ENCODE peak calls at places on chromosomes 4 and X, in ten cellular contexts. T, W, D, M, O, E, A, N, Z and L are unnamed samples.

GRCh38 chr4:176034498-176034897 is 31.1 kb upstream of the WDR17 start:
- DNase-seq in O (no peak), N (peak), W (peak), E (no peak), Z (peak), A (peak), D (peak), M (peak), T (peak), L (no peak)

GRCh38 chr4:95080969-95081368 is 323.2 kb downstream of the BMPR1B start:
- DNase-seq in N (no peak), M (no peak), E (no peak), Z (no peak), T (no peak), O (no peak), W (no peak), A (no peak), D (no peak), L (no peak)

GRCh38 chrX:15985937-15986336 is 131.3 kb upstream of the AP1S2 start:
- DNase-seq in A (no peak), N (no peak), T (no peak), M (no peak), O (no peak), W (no peak), D (no peak), Z (no peak), E (no peak), L (no peak)

GRCh38 chr4:8267077-8267476 is 2.5 kb upstream of the HTRA3 start:
- DNase-seq in T (peak), Z (no peak), A (peak), D (no peak), W (peak), O (peak), M (peak), N (peak), E (peak), L (no peak)

GRCh38 chr4:142091691-142092182 is 455.4 kb downstream of the IL15 start:
- DNase-seq in O (no peak), M (no peak), E (no peak), W (no peak), A (peak), Z (peak), D (peak), N (no peak), T (no peak), L (no peak)

GRCh38 chr4:53645108-53645507 is 53.8 kb upstream of the LNX1 start:
- DNase-seq in N (no peak), A (no peak), D (no peak), O (no peak), M (no peak), W (no peak), E (no peak), T (no peak), Z (no peak), L (no peak)

GRCh38 chrX:123797543-123798447 is 62.1 kb upstream of the XIAP start:
- DNase-seq in A (no peak), N (no peak), W (no peak), O (no peak), T (no peak), M (no peak), D (no peak), Z (peak), E (no peak), L (no peak)

GRCh38 chr4:4271912-4272311 is 18.0 kb downstream of the LYAR start:
- DNase-seq in T (no peak), N (no peak), D (no peak), M (peak), O (no peak), W (peak), A (no peak), E (no peak), Z (no peak), L (no peak)

GRCh38 chr4:181962321-181962720 is 280.9 kb upstream of the TENM3 start:
- DNase-seq in A (no peak), T (no peak), N (no peak), M (peak), O (no peak), W (no peak), E (no peak), Z (peak), D (no peak), L (no peak)

GRCh38 chr4:80240976-80241375 is 25.5 kb upstream of the FGF5 start:
- DNase-seq in Z (peak), D (no peak), T (no peak), O (no peak), N (no peak), M (no peak), A (peak), E (no peak), W (no peak), L (no peak)

DNA sequence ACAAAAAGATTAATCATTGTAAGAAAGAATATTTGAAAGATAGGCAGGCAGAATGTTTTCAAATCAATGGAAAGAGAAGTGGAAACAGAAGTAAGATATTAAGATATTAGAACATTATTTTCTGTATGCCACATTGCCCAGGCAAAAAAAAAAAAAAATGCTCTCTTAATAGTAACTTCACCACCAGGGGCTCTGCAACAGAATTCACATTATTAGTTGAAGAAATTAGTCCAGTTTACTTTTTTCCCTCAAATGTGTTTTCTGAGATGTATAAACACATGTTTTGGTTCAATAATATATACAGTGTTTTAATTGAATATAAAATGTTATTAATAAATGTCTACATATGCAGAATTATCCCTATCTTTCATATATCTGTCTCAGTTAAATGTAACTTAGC is 78.0 kb upstream of the ADAD1 start:
- DNase-seq in D (no peak), A (no peak), O (no peak), N (no peak), W (no peak), E (no peak), M (no peak), T (no peak), Z (no peak), L (no peak)
- TF ChIP-seq CTCF in D (peak), A (peak), O (no peak), N (no peak), W (peak), E (no peak), M (no peak), T (peak), Z (peak), L (no peak)

GRCh38 chr4:1579834-1580686 is 104.1 kb downstream of the FAM53A start:
- DNase-seq in E (peak), Z (peak), A (no peak), M (peak), D (no peak), T (peak), N (peak), W (peak), O (peak), L (no peak)

GRCh38 chr4:1584498-1584897 is 99.6 kb downstream of the FAM53A start:
- DNase-seq in A (no peak), T (no peak), O (peak), E (no peak), D (no peak), Z (no peak), M (no peak), N (no peak), W (no peak), L (no peak)

GRCh38 chr4:1583051-1583785 is 100.9 kb downstream of the FAM53A start:
- DNase-seq in A (no peak), D (no peak), O (peak), W (no peak), N (no peak), T (no peak), M (no peak), Z (no peak), E (no peak), L (no peak)

GRCh38 chr4:1583859-1584258 is 100.3 kb downstream of the FAM53A start:
- DNase-seq in T (no peak), N (no peak), A (no peak), O (no peak), W (no peak), D (no peak), Z (no peak), M (no peak), E (no peak), L (no peak)

DNA sequence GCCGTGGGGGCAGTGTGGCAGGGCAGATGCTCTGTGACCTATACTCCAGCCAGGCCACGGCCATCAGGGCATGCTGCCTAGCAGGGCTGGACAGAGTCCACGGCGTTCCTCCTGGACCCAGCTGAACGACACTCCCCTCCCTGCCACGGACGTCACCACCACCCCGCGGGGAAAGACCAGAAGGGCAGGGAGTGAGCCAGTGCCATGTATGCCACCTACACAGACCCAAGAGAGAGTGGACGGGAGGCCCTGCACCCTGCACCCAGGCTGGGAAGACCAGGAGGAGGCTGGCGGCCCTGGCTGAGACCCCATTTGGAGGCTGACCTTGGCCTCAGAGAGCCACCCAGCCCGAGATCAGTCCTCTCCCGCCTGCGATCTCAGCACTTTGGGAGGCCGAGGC is 101.9 kb downstream of the FAM53A start:
- DNase-seq in O (peak), M (no peak), Z (no peak), A (no peak), E (no peak), T (no peak), N (no peak), W (no peak), D (no peak), L (no peak)
- TF ChIP-seq CTCF in O (no peak), M (no peak), Z (no peak), A (no peak), E (no peak), T (no peak), N (no peak), W (no peak), D (no peak), L (no peak)

DNA sequence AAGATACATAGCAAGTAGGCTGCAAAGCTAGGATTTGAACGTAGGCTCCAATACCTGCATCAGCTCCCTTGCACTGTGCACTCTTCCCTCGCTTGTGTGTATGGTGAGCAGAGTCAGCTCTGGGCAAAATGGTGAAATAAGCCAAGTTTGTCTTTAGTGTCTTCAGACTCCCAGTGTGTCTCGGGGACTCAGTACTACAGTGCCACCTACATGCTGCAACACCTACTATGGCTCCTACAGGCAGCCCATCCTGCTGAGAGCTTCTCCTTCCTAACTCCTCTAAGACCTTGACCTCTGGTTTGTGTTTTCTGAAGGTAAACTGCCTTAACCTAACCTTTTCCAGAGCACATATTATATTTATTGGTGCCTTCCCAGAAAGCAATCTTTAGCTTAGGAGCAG is 42.5 kb downstream of the RTL9 start:
- DNase-seq in E (no peak), A (no peak), N (no peak), W (no peak), O (no peak), D (no peak), M (no peak), Z (no peak), T (no peak), L (no peak)
- TF ChIP-seq CTCF in E (no peak), A (no peak), N (no peak), W (no peak), O (no peak), D (no peak), M (peak), Z (no peak), T (no peak), L (no peak)

DNA sequence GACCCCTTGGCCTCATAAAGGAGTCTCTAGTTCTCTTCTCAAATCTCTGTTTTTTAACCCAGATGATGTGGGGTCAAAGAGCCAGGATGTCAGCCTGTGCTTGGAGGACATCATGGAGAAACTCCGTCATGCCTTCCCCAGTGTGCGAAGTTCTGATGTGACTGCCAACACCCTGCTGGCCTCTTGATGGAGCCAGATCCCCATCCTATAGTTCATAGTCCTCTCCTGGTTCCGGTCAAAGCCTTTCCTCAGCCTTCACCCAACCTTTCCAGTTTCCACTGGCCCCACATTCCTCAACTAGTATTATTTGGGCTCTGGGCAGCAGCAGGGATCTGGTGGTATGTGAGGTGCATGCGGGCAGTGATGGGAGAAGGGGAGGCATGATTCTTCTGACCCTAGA is 30.7 kb downstream of the TAF7L start:
- DNase-seq in W (no peak), Z (no peak), E (no peak), M (peak), T (no peak), N (no peak), D (no peak), O (no peak), A (no peak), L (no peak)
- TF ChIP-seq CTCF in W (peak), Z (no peak), E (no peak), M (peak), T (no peak), N (no peak), D (peak), O (no peak), A (no peak), L (peak)